ENCODE peak calls at places on chromosome 1, in five cellular contexts. Q is PC-3, N is GM23248, C is OCI-LY7, Y is neural progenitor cell. O is an unnamed sample.

GRCh38 chr1:64941466-64942117 is 24.8 kb downstream of the JAK1 start:
- DNase-seq in Q (no peak), N (no peak), C (no peak), Y (no peak), O (no peak)

GRCh38 chr1:84386716-84387479 is 11.4 kb upstream of the DNASE2B start:
- DNase-seq in Q (peak), N (peak), C (no peak), Y (no peak), O (no peak)

GRCh38 chr1:32250893-32251716 is at the start of gene LCK:
- DNase-seq in Q (no peak), N (no peak), C (peak), Y (no peak), O (peak)

GRCh38 chr1:39609618-39610331 is 29.7 kb downstream of the HEYL start:
- DNase-seq in Q (peak), N (peak), C (peak), Y (peak), O (peak)

GRCh38 chr1:39788426-39788757 is 273 bp downstream of the BMP8B start:
- DNase-seq in Q (no peak), N (no peak), C (no peak), Y (no peak), O (peak)

GRCh38 chr1:61230523-61230922 is 148.2 kb downstream of the NFIA start:
- DNase-seq in Q (no peak), N (no peak), C (no peak), Y (no peak), O (no peak)

GRCh38 chr1:162612606-162613400 is 19.5 kb upstream of the DDR2 start:
- DNase-seq in Q (no peak), N (peak), C (no peak), Y (no peak), O (no peak)

GRCh38 chr1:183461350-183461749 is 10.9 kb upstream of the SMG7 start:
- DNase-seq in Q (peak), N (peak), C (no peak), Y (no peak), O (peak)

GRCh38 chr1:31782066-31782762 is 18.1 kb upstream of the ADGRB2 start:
- DNase-seq in Q (no peak), N (no peak), C (peak), Y (peak), O (peak)

GRCh38 chr1:85344256-85344694 is 67.8 kb upstream of the BCL10 start:
- DNase-seq in Q (peak), N (peak), C (peak), Y (peak), O (peak)

DNA sequence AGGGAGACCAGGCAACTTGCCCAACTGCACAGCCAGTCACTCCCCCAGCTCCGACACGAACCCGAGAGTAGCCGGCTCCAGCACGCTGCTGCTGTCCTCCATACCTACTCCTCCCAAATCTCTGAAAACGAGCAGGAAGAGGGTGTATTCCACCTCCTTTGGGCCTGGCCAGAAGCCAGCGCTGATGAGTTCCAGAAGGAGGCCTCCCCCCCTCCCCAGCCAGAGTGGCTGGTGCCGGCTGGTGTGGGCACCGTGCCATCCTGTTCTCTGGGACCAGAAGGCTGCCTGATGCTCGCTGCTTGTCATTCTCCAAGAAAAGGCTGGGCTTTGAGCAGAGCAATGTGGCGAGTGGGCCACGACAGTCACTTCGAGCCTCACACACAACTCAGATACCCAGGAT is 22.2 kb downstream of the KCNN3 start:
- DNase-seq in Q (no peak), N (peak), C (no peak), Y (no peak), O (no peak)
- TF ChIP-seq EZH2phosphoT487 in Q (no peak), N (no peak), C (no peak), Y (no peak), O (no peak)

DNA sequence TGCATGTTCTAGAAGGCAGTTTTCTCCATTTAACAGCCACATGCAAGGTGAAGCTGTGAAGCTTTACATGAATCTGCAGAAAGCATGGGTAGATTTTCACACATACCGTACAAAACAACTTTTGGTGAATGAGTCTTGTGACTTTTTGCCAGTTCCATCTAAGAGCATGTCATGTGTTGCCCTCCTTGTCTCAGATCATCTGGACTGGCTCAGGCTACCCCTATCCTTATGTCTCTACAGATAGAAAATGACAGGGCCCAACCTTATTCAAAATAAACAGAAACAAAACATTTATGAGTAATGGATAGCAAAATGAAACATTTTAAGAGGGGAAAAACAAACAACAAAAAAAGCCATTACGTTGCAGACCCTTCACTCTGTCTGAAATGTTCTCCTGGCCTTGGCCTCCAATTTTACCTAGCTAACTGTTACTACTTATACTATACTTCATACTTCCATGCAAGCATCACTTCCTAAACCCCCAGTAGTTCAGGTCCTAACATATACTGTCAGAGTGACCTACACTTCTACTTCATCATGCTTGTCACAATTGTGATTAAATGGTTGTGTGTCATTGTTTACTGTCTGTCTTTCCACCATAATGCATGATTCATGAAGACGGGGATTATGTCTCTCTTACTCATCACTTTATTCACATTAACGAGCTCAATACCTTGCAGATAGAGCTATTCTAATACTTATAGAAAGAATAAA is 39.0 kb downstream of the LRRC8C start:
- DNase-seq in Q (peak), N (peak), C (no peak), Y (no peak), O (no peak)
- TF ChIP-seq EZH2phosphoT487 in Q (no peak), N (no peak), C (no peak), Y (no peak), O (no peak)

GRCh38 chr1:145872421-145872891 is 13.2 kb downstream of the ANKRD35 start:
- DNase-seq in Q (no peak), N (peak), C (no peak), Y (peak), O (peak)

GRCh38 chr1:145868232-145868631 is 9.4 kb upstream of the PIAS3 start:
- DNase-seq in Q (no peak), N (no peak), C (no peak), Y (no peak), O (no peak)

GRCh38 chr1:145874646-145875045 is 11.0 kb downstream of the ANKRD35 start:
- DNase-seq in Q (no peak), N (no peak), C (no peak), Y (no peak), O (no peak)

GRCh38 chr1:145871994-145872411 is 13.1 kb upstream of the PIAS3 start:
- DNase-seq in Q (no peak), N (peak), C (no peak), Y (peak), O (peak)
- TF ChIP-seq EZH2phosphoT487 in Q (no peak), N (no peak), C (no peak), Y (no peak), O (no peak)

DNA sequence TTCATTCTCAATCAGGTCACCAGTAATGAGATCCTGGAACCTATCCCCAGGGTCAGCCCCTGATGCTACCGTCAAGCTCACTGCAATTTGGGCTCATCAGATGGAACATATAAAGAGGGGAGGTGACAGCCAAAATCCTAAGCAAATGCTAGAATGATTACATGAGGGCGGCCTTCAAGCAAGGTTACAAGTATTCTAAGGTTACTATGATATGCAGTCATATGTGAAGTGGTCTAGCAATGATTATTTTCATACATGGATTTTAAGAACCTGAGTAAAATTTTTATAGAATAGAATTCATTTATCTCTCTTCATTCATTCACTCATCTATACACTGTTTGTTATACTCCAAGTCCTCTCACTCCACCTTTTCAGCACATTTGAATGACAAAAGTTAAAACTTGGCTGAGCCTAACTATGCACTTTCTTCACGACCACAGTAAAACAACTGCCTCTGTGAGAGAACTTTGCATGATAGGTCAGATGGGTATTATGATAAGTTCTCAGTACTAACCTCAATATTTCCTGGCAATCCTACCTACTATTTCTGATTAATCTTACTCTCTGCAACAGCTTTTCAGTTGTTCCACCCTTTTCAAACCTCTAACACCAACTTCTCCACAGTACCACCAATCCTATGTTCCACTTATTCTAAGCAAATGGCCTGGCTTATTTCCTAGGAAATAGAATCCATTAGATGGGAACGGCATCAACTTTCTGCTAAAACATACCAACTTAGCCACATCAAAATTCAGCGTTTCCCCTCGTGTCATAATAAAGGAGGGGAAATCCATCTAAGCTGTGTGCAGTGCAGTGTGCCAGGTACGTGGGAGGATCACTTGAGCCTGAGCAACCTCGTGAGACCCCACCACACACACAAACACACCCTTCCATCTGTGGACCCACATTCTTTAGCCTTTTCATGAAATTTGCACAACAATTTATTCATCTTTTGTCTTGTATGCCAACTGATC is 32.0 kb downstream of the LHX9 start:
- DNase-seq in Q (no peak), N (no peak), C (no peak), Y (no peak), O (no peak)
- TF ChIP-seq EZH2phosphoT487 in Q (no peak), N (no peak), C (no peak), Y (no peak), O (no peak)

GRCh38 chr1:170461762-170462384 is 70.1 kb upstream of the GORAB start:
- DNase-seq in Q (peak), N (peak), C (no peak), Y (no peak), O (no peak)
- TF ChIP-seq EZH2phosphoT487 in Q (no peak), N (no peak), C (no peak), Y (no peak), O (no peak)

GRCh38 chr1:158931055-158931737 is at the start of gene PYHIN1:
- DNase-seq in Q (no peak), N (no peak), C (peak), Y (no peak), O (no peak)
- TF ChIP-seq EZH2phosphoT487 in Q (no peak), N (no peak), C (no peak), Y (no peak), O (no peak)

DNA sequence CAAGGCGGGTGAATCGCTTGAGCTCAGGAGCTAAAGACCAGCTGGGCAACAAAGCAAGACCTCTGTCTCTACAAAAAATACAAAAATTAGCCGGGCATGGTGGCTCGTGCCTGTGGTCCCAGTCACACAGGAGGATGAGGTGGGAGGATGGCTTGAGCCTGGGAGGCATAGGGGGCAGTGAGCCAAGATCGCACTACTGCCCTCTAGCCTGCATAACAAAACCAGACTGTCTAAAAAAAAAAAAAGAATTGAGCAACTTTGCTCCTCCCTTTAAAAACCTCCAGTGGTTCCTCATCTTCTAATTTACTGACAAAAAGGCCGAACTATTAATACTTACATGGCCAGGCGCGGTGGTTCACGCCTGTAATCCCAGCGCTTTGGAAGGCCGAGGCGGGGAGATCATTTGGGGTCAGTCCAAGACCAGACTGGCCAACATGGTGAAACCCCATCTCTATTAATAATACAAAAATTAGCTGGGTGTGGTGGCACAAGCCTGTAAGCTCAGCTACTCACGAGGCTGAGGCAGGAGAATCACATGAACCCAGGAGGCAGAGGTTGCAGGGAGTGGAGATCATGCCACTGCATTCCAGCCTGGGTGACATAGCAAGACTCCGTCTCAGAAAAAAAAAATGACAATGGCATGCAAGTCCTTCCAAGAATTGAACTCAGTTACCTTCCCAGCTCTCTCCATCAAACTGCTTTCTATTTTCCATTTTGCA is 4.4 kb downstream of the ACBD3 start:
- DNase-seq in Q (peak), N (peak), C (peak), Y (peak), O (peak)
- TF ChIP-seq EZH2phosphoT487 in Q (no peak), N (no peak), C (no peak), Y (no peak), O (no peak)

DNA sequence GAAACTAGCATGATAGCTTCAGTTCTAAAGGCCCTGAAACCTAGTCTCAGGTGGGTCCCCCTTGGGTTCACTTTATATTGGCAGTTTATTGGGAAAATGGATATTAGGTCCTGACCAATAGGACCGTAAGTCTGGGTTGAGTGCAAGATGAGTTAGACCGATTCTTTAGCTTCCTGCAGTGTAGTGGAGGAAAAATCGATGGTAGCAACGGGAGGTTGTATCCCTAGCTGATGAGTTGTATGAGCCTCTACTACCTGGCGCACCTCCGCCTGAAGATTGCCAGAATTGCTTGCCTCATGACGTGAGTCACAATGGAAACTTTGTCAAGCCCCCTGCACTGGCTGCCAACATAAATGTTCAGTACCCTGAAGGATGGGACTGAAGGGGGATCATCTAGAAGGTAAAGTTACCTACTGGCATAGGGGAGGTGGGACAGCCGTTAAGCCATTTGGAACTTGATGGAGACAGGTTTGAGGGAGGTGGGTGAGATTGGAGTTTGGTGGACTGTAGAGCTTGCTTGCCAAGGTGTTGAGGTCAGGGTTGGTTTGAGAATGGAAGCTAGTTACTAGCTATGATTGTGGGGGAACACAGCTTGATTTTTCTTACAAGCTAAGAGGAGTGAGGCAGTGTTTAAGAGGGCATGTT is 4.0 kb downstream of the RCC1 start:
- DNase-seq in Q (no peak), N (peak), C (peak), Y (no peak), O (no peak)
- TF ChIP-seq EZH2phosphoT487 in Q (no peak), N (no peak), C (no peak), Y (no peak), O (no peak)

O was measured in GM23338.